ENCODE peak calls at places on chromosomes 2 and 18, in nine cellular contexts. H is heart left ventricle, M is right lobe of liver, X is fibroblast of pulmonary artery, Y is PC-3, I is kidney epithelial cell, B is Peyer's patch, U is tibial artery, J is NB4. G is an unnamed sample.

GRCh38 chr2:183037660-183038340 is 457 bp downstream of the NCKAP1 start:
- DNase-seq in H (no peak), M (peak), X (no peak), Y (peak), I (no peak), B (peak), U (peak), J (no peak), G (no peak)

GRCh38 chr2:20526666-20527065 is 79.8 kb downstream of the RHOB start:
- DNase-seq in H (peak), M (peak), X (peak), Y (no peak), I (no peak), B (no peak), U (no peak), J (no peak), G (no peak)

GRCh38 chr2:77193858-77194448 is 328.2 kb downstream of the LRRTM4 start:
- DNase-seq in H (no peak), M (no peak), X (no peak), Y (no peak), I (no peak), B (no peak), U (no peak), J (no peak), G (no peak)

GRCh38 chr2:38532366-38532765 is 70.4 kb downstream of the HNRNPLL start:
- DNase-seq in H (no peak), M (no peak), X (no peak), Y (no peak), I (no peak), B (no peak), U (no peak), J (no peak), G (no peak)

GRCh38 chr2:221400411-221400810 is 171.7 kb downstream of the EPHA4 start:
- DNase-seq in H (no peak), M (no peak), X (no peak), Y (no peak), I (no peak), B (no peak), U (no peak), J (no peak), G (no peak)

GRCh38 chr2:30663806-30664205 is 143.4 kb downstream of the CAPN13 start:
- DNase-seq in H (no peak), M (no peak), X (no peak), Y (no peak), I (no peak), B (no peak), U (no peak), J (no peak), G (no peak)

GRCh38 chr2:209973328-209973727 is 29.1 kb upstream of the RPE start:
- DNase-seq in H (no peak), M (no peak), X (no peak), Y (no peak), I (no peak), B (no peak), U (no peak), J (no peak), G (no peak)

GRCh38 chr2:10406491-10406890 is 41.6 kb downstream of the ODC1 start:
- DNase-seq in H (no peak), M (no peak), X (no peak), Y (no peak), I (no peak), B (no peak), U (no peak), J (no peak), G (no peak)

GRCh38 chr2:208025814-208026184 is 472 bp upstream of the PLEKHM3 start:
- DNase-seq in H (no peak), M (no peak), X (no peak), Y (no peak), I (no peak), B (peak), U (no peak), J (peak), G (no peak)

GRCh38 chr2:190215620-190216019 is 104.0 kb downstream of the HIBCH start:
- DNase-seq in H (no peak), M (no peak), X (peak), Y (no peak), I (no peak), B (no peak), U (no peak), J (no peak), G (no peak)

GRCh38 chr2:75788925-75789324 is 78.2 kb upstream of the GCFC2 start:
- DNase-seq in H (no peak), M (no peak), X (no peak), Y (peak), I (no peak), B (no peak), U (no peak), J (no peak), G (peak)

GRCh38 chr18:26356045-26356785 is 130.0 kb downstream of the TAF4B start:
- DNase-seq in H (no peak), M (no peak), X (no peak), Y (no peak), I (no peak), B (no peak), U (no peak), J (no peak), G (no peak)

GRCh38 chr2:45332094-45332493 is 279.0 kb downstream of the SRBD1 start:
- DNase-seq in H (no peak), M (no peak), X (no peak), Y (no peak), I (no peak), B (no peak), U (no peak), J (peak), G (no peak)

GRCh38 chr2:100959225-100959880 is 42.7 kb upstream of the RPL31 start:
- DNase-seq in H (no peak), M (no peak), X (peak), Y (peak), I (no peak), B (no peak), U (no peak), J (no peak), G (no peak)

GRCh38 chr2:74328573-74328972 is 14.6 kb downstream of the SLC4A5 start:
- DNase-seq in H (no peak), M (no peak), X (no peak), Y (no peak), I (no peak), B (no peak), U (no peak), J (no peak), G (no peak)

GRCh38 chr2:38467768-38468463 is 90.8 kb upstream of the ATL2 start:
- DNase-seq in H (no peak), M (no peak), X (no peak), Y (peak), I (no peak), B (no peak), U (no peak), J (no peak), G (no peak)

GRCh38 chr18:70072678-70073077 is 125.0 kb upstream of the CD226 start:
- DNase-seq in H (no peak), M (no peak), X (peak), Y (peak), I (peak), B (no peak), U (no peak), J (no peak), G (peak)

GRCh38 chr2:233165895-233166661 is 85.4 kb upstream of the ATG16L1 start:
- DNase-seq in H (peak), M (peak), X (peak), Y (peak), I (peak), B (no peak), U (peak), J (peak), G (no peak)

GRCh38 chr2:217206326-217206725 is 346.5 kb upstream of the TNP1 start:
- DNase-seq in H (no peak), M (no peak), X (no peak), Y (peak), I (no peak), B (no peak), U (no peak), J (no peak), G (no peak)

GRCh38 chr2:162166745-162167144 is 14.7 kb upstream of the GCG start:
- DNase-seq in H (no peak), M (no peak), X (no peak), Y (no peak), I (no peak), B (no peak), U (no peak), J (no peak), G (no peak)

GRCh38 chr2:156883828-156884615 is 373.5 kb upstream of the GALNT5 start:
- DNase-seq in H (no peak), M (no peak), X (peak), Y (peak), I (peak), B (no peak), U (no peak), J (peak), G (no peak)

GRCh38 chr2:189751080-189751658 is 11.4 kb downstream of the OSGEPL1 start:
- DNase-seq in H (no peak), M (no peak), X (peak), Y (peak), I (no peak), B (no peak), U (no peak), J (peak), G (peak)

GRCh38 chr18:31551883-31552282 is 39.8 kb upstream of the TTR start:
- DNase-seq in H (no peak), M (no peak), X (no peak), Y (no peak), I (no peak), B (no peak), U (no peak), J (no peak), G (no peak)

GRCh38 chr2:44342854-44343253 is 18.4 kb downstream of the PREPL start:
- DNase-seq in H (no peak), M (no peak), X (peak), Y (peak), I (no peak), B (no peak), U (no peak), J (peak), G (no peak)

GRCh38 chr2:152513681-152514080 is 178.7 kb downstream of the FMNL2 start:
- DNase-seq in H (no peak), M (no peak), X (peak), Y (peak), I (no peak), B (no peak), U (no peak), J (no peak), G (no peak)

GRCh38 chr18:76405761-76406356 is 89.2 kb downstream of the ZNF516 start:
- DNase-seq in H (no peak), M (no peak), X (peak), Y (peak), I (no peak), B (peak), U (no peak), J (peak), G (no peak)

GRCh38 chr2:143885461-143885860 is 634.5 kb downstream of the ZEB2 start:
- DNase-seq in H (no peak), M (no peak), X (no peak), Y (peak), I (peak), B (no peak), U (no peak), J (no peak), G (no peak)

GRCh38 chr2:32772623-32773221 is 144.9 kb downstream of the TTC27 start:
- DNase-seq in H (no peak), M (no peak), X (peak), Y (peak), I (peak), B (no peak), U (no peak), J (peak), G (peak)

GRCh38 chr2:72952110-72952823 is 34.9 kb downstream of the EMX1 start:
- DNase-seq in H (no peak), M (no peak), X (no peak), Y (no peak), I (no peak), B (no peak), U (no peak), J (no peak), G (no peak)

GRCh38 chr2:166081131-166081632 is 46.6 kb downstream of the SCN1A start:
- DNase-seq in H (no peak), M (no peak), X (no peak), Y (no peak), I (no peak), B (no peak), U (no peak), J (no peak), G (no peak)

GRCh38 chr2:9782197-9782719 is 61.0 kb upstream of the TAF1B start:
- DNase-seq in H (peak), M (no peak), X (no peak), Y (peak), I (no peak), B (peak), U (peak), J (no peak), G (no peak)

GRCh38 chr2:69032336-69032735 is 19.4 kb downstream of the ANTXR1 start:
- DNase-seq in H (no peak), M (no peak), X (peak), Y (no peak), I (no peak), B (no peak), U (no peak), J (no peak), G (peak)

GRCh38 chr18:59737776-59738295 is 40.6 kb upstream of the CCBE1 start:
- DNase-seq in H (no peak), M (no peak), X (no peak), Y (no peak), I (no peak), B (no peak), U (no peak), J (no peak), G (no peak)

GRCh38 chr18:6543330-6543908 is 128.7 kb upstream of the L3MBTL4 start:
- DNase-seq in H (no peak), M (no peak), X (peak), Y (peak), I (no peak), B (no peak), U (no peak), J (peak), G (peak)

GRCh38 chr18:68887410-68887809 is 89.5 kb downstream of the CCDC102B start:
- DNase-seq in H (no peak), M (no peak), X (no peak), Y (no peak), I (no peak), B (no peak), U (no peak), J (no peak), G (no peak)

GRCh38 chr2:120596191-120596781 is 139.4 kb upstream of the GLI2 start:
- DNase-seq in H (peak), M (peak), X (peak), Y (no peak), I (no peak), B (no peak), U (peak), J (peak), G (no peak)

GRCh38 chr2:47008381-47009280 is 93.0 kb upstream of the MCFD2 start:
- DNase-seq in H (peak), M (no peak), X (peak), Y (no peak), I (no peak), B (no peak), U (peak), J (no peak), G (peak)

GRCh38 chr2:127051116-127051779 is 55.7 kb downstream of the BIN1 start:
- DNase-seq in H (peak), M (peak), X (no peak), Y (no peak), I (no peak), B (no peak), U (no peak), J (no peak), G (no peak)
- TF ChIP-seq CTCF in H (no peak), M (no peak), X (no peak), Y (peak), I (no peak), B (no peak), U (no peak), J (peak), G (no peak)

DNA sequence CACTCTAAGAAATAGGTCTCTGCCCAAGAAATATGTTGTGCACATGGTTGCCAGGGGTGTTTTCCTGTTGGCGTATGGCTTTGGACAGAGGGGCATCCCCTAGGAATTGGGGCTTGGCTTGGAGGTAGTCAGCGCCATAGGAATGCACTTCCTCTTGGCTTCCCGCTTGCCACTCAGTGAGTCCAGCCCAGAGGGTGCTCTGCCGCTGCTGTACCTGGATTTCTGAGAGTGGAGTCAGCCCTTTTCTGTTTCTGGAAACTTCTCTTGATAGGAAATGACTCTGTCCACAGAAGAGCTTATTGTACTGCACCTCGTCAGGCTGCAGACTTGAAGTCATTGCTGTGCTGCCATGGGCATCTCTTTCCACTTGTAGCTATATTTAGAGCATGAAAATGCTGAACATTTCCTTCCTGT is 116.7 kb upstream of the MGAT5 start:
- DNase-seq in H (no peak), M (no peak), X (peak), Y (peak), I (no peak), B (peak), U (no peak), J (peak), G (no peak)
- H3K4me3 ChIP-seq in H (peak), M (no peak), X (peak), Y (no peak), I (no peak), B (no peak), U (peak), J (no peak), G (no peak)

GRCh38 chr18:79964330-79965118 is at the start of gene HSBP1L1:
- DNase-seq in H (peak), M (peak), X (peak), Y (peak), I (no peak), B (peak), U (no peak), J (no peak), G (no peak)
- TF ChIP-seq CTCF in H (peak), M (peak), X (no peak), Y (peak), I (no peak), B (peak), U (peak), J (no peak), G (peak)

DNA sequence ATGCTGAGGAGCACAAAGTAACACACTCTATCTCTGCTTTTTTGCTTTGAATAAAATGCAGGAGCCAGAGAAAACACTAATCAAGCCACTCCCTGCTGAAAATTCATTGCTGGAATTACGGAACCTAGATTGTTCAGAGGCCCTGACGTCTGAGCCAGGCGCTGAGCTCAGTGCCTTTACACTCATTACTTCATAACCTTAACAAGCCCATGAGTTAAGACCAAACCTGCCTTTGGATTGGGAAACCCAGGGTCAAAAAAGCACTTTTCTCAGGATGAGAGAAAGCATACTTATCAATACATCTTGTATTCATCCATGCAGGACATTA is 790 bp downstream of the INO80C start:
- DNase-seq in H (no peak), M (no peak), X (peak), Y (no peak), I (no peak), B (no peak), U (no peak), J (no peak), G (no peak)
- H3K4me3 ChIP-seq in H (peak), M (peak), X (peak), Y (peak), I (peak), B (peak), U (peak), J (peak), G (peak)

GRCh38 chr18:24875286-24875685 is 414.8 kb downstream of the HRH4 start:
- DNase-seq in H (no peak), M (no peak), X (no peak), Y (no peak), I (no peak), B (no peak), U (no peak), J (no peak), G (no peak)

GRCh38 chr18:24876266-24876665 is 415.8 kb downstream of the HRH4 start:
- DNase-seq in H (no peak), M (no peak), X (no peak), Y (peak), I (no peak), B (no peak), U (no peak), J (no peak), G (no peak)

GRCh38 chr18:24875761-24876160 is 415.3 kb downstream of the HRH4 start:
- DNase-seq in H (no peak), M (no peak), X (no peak), Y (no peak), I (no peak), B (no peak), U (no peak), J (no peak), G (no peak)

GRCh38 chr18:24878289-24878688 is 417.9 kb downstream of the HRH4 start:
- DNase-seq in H (no peak), M (no peak), X (peak), Y (peak), I (no peak), B (no peak), U (no peak), J (peak), G (peak)
- TF ChIP-seq CTCF in H (peak), M (peak), X (peak), Y (peak), I (peak), B (peak), U (peak), J (peak), G (peak)

DNA sequence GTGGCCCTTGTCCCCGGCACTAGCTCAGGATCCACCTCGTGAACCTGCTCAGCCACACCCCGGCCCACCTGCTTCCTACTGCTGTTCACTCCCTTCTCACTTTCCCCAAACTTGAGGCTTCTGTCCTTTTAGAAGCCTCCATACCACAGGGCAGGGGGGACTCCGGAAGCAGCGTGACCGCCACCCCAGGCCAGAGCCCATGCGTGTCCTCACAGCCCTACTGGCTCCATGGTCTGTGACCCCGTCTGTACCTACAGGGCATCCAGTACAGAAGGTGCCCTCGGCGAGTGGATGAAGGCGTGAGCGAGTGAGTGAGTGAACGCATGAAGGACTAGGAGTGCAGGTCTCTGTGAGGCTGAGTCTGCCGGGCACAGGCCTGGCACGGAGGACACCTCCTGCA is 253.2 kb downstream of the TWIST2 start:
- DNase-seq in H (no peak), M (no peak), X (no peak), Y (no peak), I (no peak), B (no peak), U (no peak), J (no peak), G (no peak)
- H3K4me3 ChIP-seq in H (no peak), M (no peak), X (no peak), Y (no peak), I (no peak), B (no peak), U (no peak), J (no peak), G (no peak)

GRCh38 chr2:25567406-25567805 is 106.0 kb downstream of the DTNB start:
- DNase-seq in H (no peak), M (no peak), X (peak), Y (peak), I (no peak), B (no peak), U (no peak), J (peak), G (peak)
- TF ChIP-seq CTCF in H (peak), M (peak), X (peak), Y (peak), I (peak), B (peak), U (no peak), J (peak), G (peak)

DNA sequence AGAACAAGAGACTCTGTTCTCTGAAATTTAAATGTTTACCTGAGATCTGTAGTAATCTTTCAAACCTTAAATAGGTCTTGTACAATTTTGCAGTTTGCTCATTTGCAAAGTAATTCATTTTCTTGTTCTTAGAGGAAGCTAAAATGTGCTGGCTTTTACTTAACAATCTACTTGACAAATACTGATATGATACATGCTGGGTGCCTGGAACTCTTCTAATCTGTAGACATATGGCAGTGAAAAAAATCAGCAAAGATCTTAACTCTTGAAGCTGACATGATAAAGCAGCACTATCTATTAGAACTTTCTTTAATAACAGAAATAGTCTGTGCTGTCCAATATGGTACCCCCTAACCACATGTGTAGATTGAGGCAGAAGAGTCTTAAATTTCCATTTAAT is 1352.8 kb upstream of the SLC39A10 start:
- DNase-seq in H (no peak), M (no peak), X (no peak), Y (no peak), I (no peak), B (no peak), U (no peak), J (no peak), G (no peak)
- H3K4me3 ChIP-seq in H (no peak), M (no peak), X (no peak), Y (no peak), I (no peak), B (no peak), U (no peak), J (no peak), G (no peak)